ENCODE peak calls at places on chromosomes 12 and 14, in seven cellular contexts. One of them, this sample, is unnamed.

GRCh38 chr12:8156416-8156815 is 399 bp upstream of the ZNF705A start:
- DNase-seq in tibial nerve: no peak
- DNase-seq in left lung: no peak
- DNase-seq in H1: no peak
- DNase-seq in adrenal gland: no peak
- DNase-seq in fibroblast of the aortic adventitia: no peak
- DNase-seq in GM23338: no peak
- DNase-seq in this sample: no peak

GRCh38 chr12:114744696-114745095 is 60.7 kb upstream of the TBX3 start:
- DNase-seq in tibial nerve: no peak
- DNase-seq in left lung: no peak
- DNase-seq in H1: no peak
- DNase-seq in adrenal gland: no peak
- DNase-seq in fibroblast of the aortic adventitia: peak
- DNase-seq in GM23338: no peak
- DNase-seq in this sample: no peak

GRCh38 chr12:3083949-3084348 is 6.8 kb downstream of the TSPAN9 start:
- DNase-seq in tibial nerve: no peak
- DNase-seq in left lung: no peak
- DNase-seq in H1: no peak
- DNase-seq in adrenal gland: no peak
- DNase-seq in fibroblast of the aortic adventitia: no peak
- DNase-seq in GM23338: no peak
- DNase-seq in this sample: peak

GRCh38 chr12:30961030-30961429 is 34.5 kb downstream of the TSPAN11 start:
- DNase-seq in tibial nerve: no peak
- DNase-seq in left lung: no peak
- DNase-seq in H1: no peak
- DNase-seq in adrenal gland: no peak
- DNase-seq in fibroblast of the aortic adventitia: no peak
- DNase-seq in GM23338: no peak
- DNase-seq in this sample: no peak

GRCh38 chr12:79601908-79602307 is 88.9 kb downstream of the PAWR start:
- DNase-seq in tibial nerve: no peak
- DNase-seq in left lung: no peak
- DNase-seq in H1: no peak
- DNase-seq in adrenal gland: no peak
- DNase-seq in fibroblast of the aortic adventitia: no peak
- DNase-seq in GM23338: no peak
- DNase-seq in this sample: no peak

GRCh38 chr12:107200394-107200793 is 107.0 kb upstream of the CRY1 start:
- DNase-seq in tibial nerve: no peak
- DNase-seq in left lung: no peak
- DNase-seq in H1: no peak
- DNase-seq in adrenal gland: no peak
- DNase-seq in fibroblast of the aortic adventitia: peak
- DNase-seq in GM23338: no peak
- DNase-seq in this sample: peak

GRCh38 chr14:23385244-23385643 is 8.4 kb downstream of the CMTM5 start:
- DNase-seq in tibial nerve: no peak
- DNase-seq in left lung: no peak
- DNase-seq in H1: no peak
- DNase-seq in adrenal gland: no peak
- DNase-seq in fibroblast of the aortic adventitia: no peak
- DNase-seq in GM23338: no peak
- DNase-seq in this sample: no peak

GRCh38 chr14:26138764-26139445 is 458.9 kb downstream of the NOVA1 start:
- DNase-seq in tibial nerve: no peak
- DNase-seq in left lung: no peak
- DNase-seq in H1: no peak
- DNase-seq in adrenal gland: no peak
- DNase-seq in fibroblast of the aortic adventitia: peak
- DNase-seq in GM23338: peak
- DNase-seq in this sample: peak

GRCh38 chr14:100469632-100470522 is 117.3 kb downstream of the BEGAIN start:
- DNase-seq in tibial nerve: no peak
- DNase-seq in left lung: no peak
- DNase-seq in H1: no peak
- DNase-seq in adrenal gland: no peak
- DNase-seq in fibroblast of the aortic adventitia: no peak
- DNase-seq in GM23338: no peak
- DNase-seq in this sample: no peak

GRCh38 chr12:26471560-26471959 is 276.2 kb downstream of the SSPN start:
- DNase-seq in tibial nerve: no peak
- DNase-seq in left lung: no peak
- DNase-seq in H1: no peak
- DNase-seq in adrenal gland: no peak
- DNase-seq in fibroblast of the aortic adventitia: peak
- DNase-seq in GM23338: no peak
- DNase-seq in this sample: peak

GRCh38 chr14:22268875-22269274 is 320.1 kb downstream of the DAD1 start:
- DNase-seq in tibial nerve: no peak
- DNase-seq in left lung: no peak
- DNase-seq in H1: no peak
- DNase-seq in adrenal gland: no peak
- DNase-seq in fibroblast of the aortic adventitia: peak
- DNase-seq in GM23338: no peak
- DNase-seq in this sample: peak

GRCh38 chr12:78179346-78179745 is 348.7 kb downstream of the NAV3 start:
- DNase-seq in tibial nerve: no peak
- DNase-seq in left lung: no peak
- DNase-seq in H1: no peak
- DNase-seq in adrenal gland: no peak
- DNase-seq in fibroblast of the aortic adventitia: no peak
- DNase-seq in GM23338: no peak
- DNase-seq in this sample: no peak

GRCh38 chr12:78185109-78185508 is 354.4 kb downstream of the NAV3 start:
- DNase-seq in tibial nerve: no peak
- DNase-seq in left lung: no peak
- DNase-seq in H1: no peak
- DNase-seq in adrenal gland: no peak
- DNase-seq in fibroblast of the aortic adventitia: peak
- DNase-seq in GM23338: no peak
- DNase-seq in this sample: peak

GRCh38 chr12:78185651-78186050 is 355.0 kb downstream of the NAV3 start:
- DNase-seq in tibial nerve: no peak
- DNase-seq in left lung: no peak
- DNase-seq in H1: no peak
- DNase-seq in adrenal gland: no peak
- DNase-seq in fibroblast of the aortic adventitia: no peak
- DNase-seq in GM23338: no peak
- DNase-seq in this sample: no peak

GRCh38 chr12:78183854-78184253 is 353.2 kb downstream of the NAV3 start:
- DNase-seq in tibial nerve: no peak
- DNase-seq in left lung: no peak
- DNase-seq in H1: no peak
- DNase-seq in adrenal gland: no peak
- DNase-seq in fibroblast of the aortic adventitia: peak
- DNase-seq in GM23338: no peak
- DNase-seq in this sample: no peak

GRCh38 chr12:78181544-78182162 is 351.0 kb downstream of the NAV3 start:
- DNase-seq in tibial nerve: no peak
- DNase-seq in left lung: no peak
- DNase-seq in H1: no peak
- DNase-seq in adrenal gland: no peak
- DNase-seq in fibroblast of the aortic adventitia: peak
- DNase-seq in GM23338: peak
- DNase-seq in this sample: peak
- TF ChIP-seq CTCF in tibial nerve: no peak
- TF ChIP-seq CTCF in left lung: no peak
- TF ChIP-seq CTCF in H1: no peak
- TF ChIP-seq CTCF in adrenal gland: no peak
- TF ChIP-seq CTCF in fibroblast of the aortic adventitia: peak
- TF ChIP-seq CTCF in GM23338: peak
- TF ChIP-seq CTCF in this sample: peak

DNA sequence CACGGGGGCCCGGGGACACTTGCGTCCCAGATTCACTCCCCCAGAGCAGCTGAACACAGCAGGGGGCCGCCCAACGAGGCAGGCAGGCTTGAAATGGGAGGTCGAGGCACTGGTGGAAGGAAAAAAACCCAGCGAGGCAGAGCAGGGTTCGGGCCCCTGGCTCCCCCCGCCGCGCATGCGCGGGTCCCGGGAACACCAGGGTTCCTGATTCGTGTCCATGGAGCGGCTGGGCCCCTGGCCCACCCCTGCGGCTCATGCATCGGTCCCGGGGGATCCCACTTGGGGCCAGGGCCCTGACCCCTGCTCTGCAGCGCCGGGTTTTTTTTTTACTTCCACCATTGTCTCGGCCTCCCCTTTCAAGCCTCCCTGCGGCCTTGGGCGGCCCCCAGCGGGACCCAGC is 321.5 kb downstream of the ALG10 start:
- DNase-seq in tibial nerve: no peak
- DNase-seq in left lung: no peak
- DNase-seq in H1: no peak
- DNase-seq in adrenal gland: no peak
- DNase-seq in fibroblast of the aortic adventitia: no peak
- DNase-seq in GM23338: no peak
- DNase-seq in this sample: no peak
- H3K4me3 ChIP-seq in tibial nerve: no peak
- H3K4me3 ChIP-seq in left lung: no peak
- H3K4me3 ChIP-seq in H1: no peak
- H3K4me3 ChIP-seq in adrenal gland: no peak
- H3K4me3 ChIP-seq in fibroblast of the aortic adventitia: no peak
- H3K4me3 ChIP-seq in GM23338: no peak
- H3K4me3 ChIP-seq in this sample: no peak

GRCh38 chr14:92539419-92539818 is 25.8 kb downstream of the RIN3 start:
- DNase-seq in tibial nerve: no peak
- DNase-seq in left lung: no peak
- DNase-seq in H1: no peak
- DNase-seq in adrenal gland: no peak
- DNase-seq in fibroblast of the aortic adventitia: no peak
- DNase-seq in GM23338: no peak
- DNase-seq in this sample: no peak

GRCh38 chr14:92538412-92539017 is 24.9 kb downstream of the RIN3 start:
- DNase-seq in tibial nerve: no peak
- DNase-seq in left lung: no peak
- DNase-seq in H1: no peak
- DNase-seq in adrenal gland: no peak
- DNase-seq in fibroblast of the aortic adventitia: no peak
- DNase-seq in GM23338: no peak
- DNase-seq in this sample: no peak

GRCh38 chr14:92531151-92531873 is 17.7 kb downstream of the RIN3 start:
- DNase-seq in tibial nerve: no peak
- DNase-seq in left lung: no peak
- DNase-seq in H1: no peak
- DNase-seq in adrenal gland: no peak
- DNase-seq in fibroblast of the aortic adventitia: no peak
- DNase-seq in GM23338: no peak
- DNase-seq in this sample: no peak

GRCh38 chr14:92532490-92533163 is 19.0 kb downstream of the RIN3 start:
- DNase-seq in tibial nerve: no peak
- DNase-seq in left lung: no peak
- DNase-seq in H1: no peak
- DNase-seq in adrenal gland: peak
- DNase-seq in fibroblast of the aortic adventitia: no peak
- DNase-seq in GM23338: no peak
- DNase-seq in this sample: no peak

DNA sequence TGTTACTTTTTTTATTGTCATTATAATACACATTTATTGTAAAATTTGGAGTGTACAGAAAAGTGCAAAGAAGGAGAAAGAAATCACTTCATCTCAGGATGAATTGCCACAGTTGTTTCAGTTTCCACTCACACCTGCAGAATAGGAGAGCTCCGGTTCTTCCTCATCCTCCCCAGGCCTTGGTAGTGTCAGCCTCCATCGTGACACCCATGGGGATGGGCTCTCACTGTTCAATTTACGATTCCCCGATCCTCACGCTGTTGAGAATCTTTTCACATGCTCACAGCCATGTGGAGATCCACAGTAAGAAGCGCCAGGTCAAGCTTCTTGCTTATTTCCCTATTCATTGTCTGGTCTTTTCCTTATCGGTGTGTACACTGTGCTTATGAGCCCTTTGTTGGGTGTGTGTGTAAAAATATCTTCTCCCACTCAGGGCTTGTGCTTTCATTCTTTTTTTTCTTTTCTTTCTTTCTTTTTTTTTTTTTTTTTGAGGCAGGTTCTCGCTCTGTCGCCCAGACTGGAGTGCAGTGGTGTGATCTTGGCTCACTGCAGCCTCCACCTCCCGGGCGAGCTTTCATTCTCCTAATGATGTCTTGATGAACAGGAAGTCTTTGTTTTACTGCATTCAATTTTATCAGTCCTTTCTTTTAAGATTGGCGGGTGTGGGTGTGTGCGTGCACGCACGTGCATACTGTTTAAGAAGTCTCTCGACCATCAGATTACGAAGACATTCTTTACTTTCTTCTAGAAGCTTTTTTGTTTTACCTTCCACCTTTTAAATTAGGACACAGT is 21.5 kb downstream of the RIN3 start:
- DNase-seq in tibial nerve: no peak
- DNase-seq in left lung: no peak
- DNase-seq in H1: no peak
- DNase-seq in adrenal gland: no peak
- DNase-seq in fibroblast of the aortic adventitia: no peak
- DNase-seq in GM23338: no peak
- DNase-seq in this sample: no peak
- TF ChIP-seq CTCF in tibial nerve: no peak
- TF ChIP-seq CTCF in left lung: no peak
- TF ChIP-seq CTCF in H1: no peak
- TF ChIP-seq CTCF in adrenal gland: no peak
- TF ChIP-seq CTCF in fibroblast of the aortic adventitia: no peak
- TF ChIP-seq CTCF in GM23338: no peak
- TF ChIP-seq CTCF in this sample: no peak

DNA sequence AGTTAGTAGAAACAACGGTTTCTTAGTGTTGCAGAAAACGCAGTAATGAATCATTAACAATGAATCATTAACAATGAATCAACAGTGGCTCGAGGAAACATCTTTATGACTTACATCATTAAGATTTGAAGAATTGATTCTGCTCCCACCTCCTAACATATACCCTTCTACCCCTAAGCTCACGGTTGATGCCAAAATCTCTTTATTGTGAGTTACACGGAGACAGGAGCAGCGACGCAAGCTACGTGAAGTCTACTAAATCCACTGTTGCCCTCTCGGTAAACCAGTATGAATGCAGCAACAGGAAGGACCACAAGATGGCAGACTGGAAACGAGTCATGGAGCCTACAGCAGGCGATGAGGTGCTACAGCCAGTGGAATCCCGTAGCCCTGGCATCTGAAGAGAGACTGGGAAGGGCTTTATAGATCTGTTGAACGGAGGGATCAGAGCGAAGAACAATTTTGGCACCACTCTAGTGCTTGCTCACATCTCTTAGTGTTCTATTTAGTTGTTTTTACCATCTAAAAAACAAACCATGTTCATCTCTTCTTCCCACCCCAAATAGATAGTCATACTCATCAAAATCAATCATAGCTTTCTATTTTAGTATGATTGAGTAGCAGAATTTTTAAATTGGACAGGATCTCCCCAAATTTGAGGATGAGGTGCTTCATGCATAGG is 332.7 kb downstream of the DUSP6 start:
- DNase-seq in tibial nerve: peak
- DNase-seq in left lung: no peak
- DNase-seq in H1: peak
- DNase-seq in adrenal gland: peak
- DNase-seq in fibroblast of the aortic adventitia: peak
- DNase-seq in GM23338: peak
- DNase-seq in this sample: peak
- H3K4me3 ChIP-seq in tibial nerve: peak
- H3K4me3 ChIP-seq in left lung: no peak
- H3K4me3 ChIP-seq in H1: no peak
- H3K4me3 ChIP-seq in adrenal gland: no peak
- H3K4me3 ChIP-seq in fibroblast of the aortic adventitia: peak
- H3K4me3 ChIP-seq in GM23338: peak
- H3K4me3 ChIP-seq in this sample: peak

GRCh38 chr12:12356886-12357696 is at the start of gene BORCS5:
- DNase-seq in tibial nerve: peak
- DNase-seq in left lung: peak
- DNase-seq in H1: peak
- DNase-seq in adrenal gland: peak
- DNase-seq in fibroblast of the aortic adventitia: peak
- DNase-seq in GM23338: peak
- DNase-seq in this sample: peak
- TF ChIP-seq CTCF in tibial nerve: peak
- TF ChIP-seq CTCF in left lung: no peak
- TF ChIP-seq CTCF in H1: peak
- TF ChIP-seq CTCF in adrenal gland: peak
- TF ChIP-seq CTCF in fibroblast of the aortic adventitia: peak
- TF ChIP-seq CTCF in GM23338: no peak
- TF ChIP-seq CTCF in this sample: peak